ENCODE peak calls at places on chromosomes 4 and X, in ten cellular contexts. G is mesenchymal stem cell, Q is GM23248, S is SK-N-SH, W is IMR-90, U is hepatocyte, K is A549, P is OCI-LY7, L is osteoblast, M is mesendoderm. A is an unnamed sample.

GRCh38 chr4:12296366-12296765 is 867.7 kb upstream of the HS3ST1 start:
- DNase-seq in K (no peak), S (no peak), U (no peak), Q (no peak), G (no peak), W (no peak), L (no peak), M (no peak), P (no peak), A (no peak)

GRCh38 chrX:139015627-139016026 is 304.1 kb upstream of the FGF13 start:
- DNase-seq in U (no peak), S (no peak), Q (no peak), L (no peak), G (no peak), P (no peak), K (no peak), M (no peak), W (no peak), A (no peak)

GRCh38 chr4:138938371-138938699 is 77.2 kb upstream of the NOCT start:
- DNase-seq in W (peak), U (peak), P (peak), L (peak), Q (peak), G (peak), S (peak), M (peak), K (peak), A (no peak)

GRCh38 chr4:100190643-100191600 is 654 bp upstream of the DDIT4L start:
- DNase-seq in U (peak), M (peak), Q (peak), G (peak), P (no peak), W (peak), L (peak), S (no peak), K (peak), A (peak)

GRCh38 chrX:18012974-18013373 is 151.9 kb upstream of the RAI2 start:
- DNase-seq in P (no peak), U (no peak), M (no peak), S (no peak), K (no peak), G (no peak), W (no peak), L (peak), Q (no peak), A (no peak)

GRCh38 chrX:140432328-140433025 is 72.4 kb downstream of the SOX3 start:
- DNase-seq in W (no peak), Q (peak), P (no peak), K (no peak), G (no peak), U (peak), S (no peak), M (no peak), L (peak), A (no peak)

GRCh38 chrX:2584216-2584615 is 83.4 kb upstream of the DHRSX start:
- DNase-seq in Q (no peak), W (no peak), S (peak), M (no peak), L (peak), G (no peak), K (no peak), P (no peak), U (no peak), A (no peak)

GRCh38 chr4:169582203-169582602 is 30.2 kb downstream of the NEK1 start:
- DNase-seq in L (no peak), S (no peak), W (no peak), U (no peak), G (no peak), M (no peak), P (no peak), Q (no peak), K (no peak), A (no peak)

GRCh38 chr4:88144866-88145300 is 13.6 kb downstream of the ABCG2 start:
- DNase-seq in L (no peak), U (peak), M (peak), K (peak), S (no peak), P (no peak), G (peak), W (no peak), Q (no peak), A (peak)

GRCh38 chrX:13028871-13029336 is 15.5 kb downstream of the FAM9C start:
- DNase-seq in K (peak), W (no peak), U (peak), P (no peak), Q (no peak), M (peak), S (no peak), L (no peak), G (no peak), A (peak)

GRCh38 chr4:114599231-114600065 is 841 bp downstream of the UGT8 start:
- DNase-seq in P (peak), M (peak), Q (peak), S (peak), W (no peak), G (peak), L (peak), K (no peak), U (peak), A (no peak)

GRCh38 chr4:92253986-92254671 is 49.6 kb upstream of the GRID2 start:
- DNase-seq in G (no peak), L (no peak), M (peak), Q (no peak), P (no peak), S (no peak), U (no peak), K (no peak), W (no peak), A (no peak)

GRCh38 chr4:116183241-116183640 is 902.1 kb downstream of the TRAM1L1 start:
- DNase-seq in S (no peak), L (no peak), Q (no peak), M (no peak), K (no peak), W (no peak), U (no peak), G (no peak), P (no peak), A (no peak)

GRCh38 chr4:116180056-116180690 is 905.2 kb downstream of the TRAM1L1 start:
- DNase-seq in U (peak), K (peak), S (peak), W (no peak), Q (peak), M (peak), P (peak), G (peak), L (no peak), A (no peak)
- H3K4me2 ChIP-seq in U (peak), K (peak), S (peak), W (no peak), Q (peak), M (no peak), P (peak), G (no peak), L (no peak), A (no peak)

DNA sequence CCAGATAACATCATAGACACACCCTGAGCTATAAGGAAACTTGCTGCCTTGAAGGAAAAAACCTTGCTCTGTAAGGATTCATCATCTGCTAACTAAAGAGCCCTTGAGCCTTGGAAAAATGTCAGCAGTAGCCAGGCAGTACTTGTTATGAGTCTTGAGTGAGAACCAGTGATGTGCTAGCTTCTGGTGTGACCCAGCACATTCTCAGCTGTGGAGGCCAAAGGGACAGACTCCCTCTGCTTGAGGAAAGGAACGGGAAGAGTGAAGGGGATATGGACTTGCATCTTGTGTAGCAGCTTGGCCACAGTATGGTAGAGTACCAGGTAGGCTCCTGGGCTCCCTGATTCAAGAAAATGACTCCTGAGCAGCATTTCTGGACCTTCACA is 1601.9 kb upstream of the ADGRL3 start:
- DNase-seq in K (no peak), M (no peak), G (peak), W (no peak), S (no peak), Q (no peak), U (peak), L (no peak), P (no peak), A (no peak)
- H3K27ac ChIP-seq in K (no peak), M (no peak), G (no peak), W (no peak), S (no peak), Q (no peak), U (peak), L (no peak), P (no peak), A (no peak)

GRCh38 chr4:54014761-54015160 is 49.6 kb downstream of the CHIC2 start:
- DNase-seq in S (no peak), P (peak), K (no peak), M (no peak), Q (no peak), G (no peak), W (no peak), L (no peak), U (no peak), A (no peak)

GRCh38 chr4:54017308-54017707 is 47.1 kb downstream of the CHIC2 start:
- DNase-seq in L (no peak), S (no peak), K (no peak), Q (no peak), P (no peak), W (no peak), G (no peak), U (no peak), M (peak), A (no peak)

GRCh38 chr4:54015421-54016065 is 48.9 kb downstream of the CHIC2 start:
- DNase-seq in P (peak), U (no peak), M (peak), K (no peak), Q (no peak), S (no peak), G (no peak), L (no peak), W (no peak), A (no peak)

GRCh38 chr4:54017974-54018373 is 46.4 kb downstream of the CHIC2 start:
- DNase-seq in U (no peak), K (no peak), S (no peak), W (no peak), M (no peak), Q (no peak), G (no peak), L (no peak), P (no peak), A (no peak)

GRCh38 chr4:54016504-54016903 is 47.9 kb downstream of the CHIC2 start:
- DNase-seq in Q (no peak), U (no peak), P (peak), S (no peak), G (no peak), M (no peak), W (no peak), L (no peak), K (no peak), A (no peak)
- H3K4me2 ChIP-seq in Q (no peak), U (no peak), P (peak), S (no peak), G (no peak), M (no peak), W (no peak), L (no peak), K (no peak), A (no peak)

GRCh38 chr4:78648639-78649363 is 97.2 kb downstream of the ANXA3 start:
- DNase-seq in K (no peak), S (no peak), U (no peak), G (no peak), W (no peak), M (no peak), P (no peak), L (no peak), Q (no peak), A (no peak)
- H3K27ac ChIP-seq in K (peak), S (no peak), U (no peak), G (no peak), W (no peak), M (no peak), P (no peak), L (no peak), Q (no peak), A (no peak)

DNA sequence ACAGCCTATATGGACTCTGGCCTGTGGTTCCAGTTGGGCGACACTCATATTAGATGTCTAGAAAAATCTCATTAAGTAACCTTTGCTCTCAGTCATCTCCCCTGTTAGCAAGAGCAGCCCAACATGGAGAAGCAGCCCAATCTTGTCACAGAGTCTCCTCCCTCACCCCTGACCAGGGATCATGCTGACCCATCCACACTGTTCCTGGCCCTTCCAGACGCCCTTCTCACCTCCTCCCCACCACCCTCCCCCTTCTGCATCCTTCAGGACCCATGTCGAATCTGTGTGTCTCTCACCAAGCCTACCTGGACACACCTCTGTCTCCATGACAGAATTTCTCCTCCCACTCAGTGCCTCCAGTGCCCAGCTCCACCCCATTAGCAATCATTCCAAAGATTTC is 190.1 kb downstream of the STIM2 start:
- DNase-seq in G (no peak), S (no peak), W (no peak), P (no peak), M (no peak), U (no peak), K (no peak), L (no peak), Q (no peak), A (no peak)
- H3K4me2 ChIP-seq in G (no peak), S (no peak), W (no peak), P (no peak), M (no peak), U (no peak), K (no peak), L (no peak), Q (no peak), A (no peak)